ENCODE peak calls at places on chromosomes 16 and 17, in seven cellular contexts. H, S, A, U, V, T and D are unnamed samples.

GRCh38 chr16:87499189-87499486 is 6.3 kb upstream of the ZCCHC14 start:
- DNase-seq in H (no peak), S (no peak), A (no peak), U (peak; percentile 76), V (peak; percentile 66), T (no peak), D (no peak)

GRCh38 chr16:29641561-29641960 is 21.5 kb upstream of the SPN start:
- DNase-seq in H (no peak), S (no peak), A (no peak), U (no peak), V (no peak), T (no peak), D (no peak)

GRCh38 chr17:48548687-48549621 is 4.0 kb upstream of the HOXB2 start:
- DNase-seq in H (no peak), S (no peak), A (no peak), U (no peak), V (no peak), T (no peak), D (no peak)

GRCh38 chr16:72537684-72538083 is 365.7 kb upstream of the PMFBP1 start:
- DNase-seq in H (peak; percentile 17), S (peak; percentile 45), A (no peak), U (peak; percentile 37), V (no peak), T (no peak), D (no peak)

GRCh38 chr17:22278302-22279275 is 586.3 kb downstream of the KCNJ18 start:
- DNase-seq in H (no peak), S (no peak), A (no peak), U (no peak), V (no peak), T (no peak), D (no peak)

GRCh38 chr16:3289998-3290673 is 6.8 kb downstream of the ZNF263 start:
- DNase-seq in H (no peak), S (no peak), A (no peak), U (no peak), V (no peak), T (no peak), D (no peak)

GRCh38 chr16:88701541-88702363 is 4.5 kb downstream of the RNF166 start:
- DNase-seq in H (no peak), S (no peak), A (no peak), U (no peak), V (no peak), T (no peak), D (no peak)

GRCh38 chr16:15907863-15908478 is 19.6 kb upstream of the CEP20 start:
- DNase-seq in H (peak; percentile 39), S (peak; percentile 28), A (no peak), U (peak; percentile 41), V (no peak), T (peak; percentile 67), D (peak; percentile 66)

GRCh38 chr16:28521436-28521835 is 14.8 kb upstream of the IL27 start:
- DNase-seq in H (no peak), S (no peak), A (no peak), U (no peak), V (no peak), T (no peak), D (no peak)

GRCh38 chr16:20673882-20674683 is 23.4 kb downstream of the ACSM1 start:
- DNase-seq in H (no peak), S (peak; percentile 51), A (no peak), U (no peak), V (no peak), T (no peak), D (no peak)

GRCh38 chr16:64872101-64872500 is 249.8 kb downstream of the CDH11 start:
- DNase-seq in H (no peak), S (no peak), A (no peak), U (no peak), V (no peak), T (no peak), D (no peak)

GRCh38 chr16:66070140-66070887 is 296.2 kb upstream of the CDH5 start:
- DNase-seq in H (peak; percentile 34), S (peak; percentile 97), A (peak; percentile 85), U (no peak), V (no peak), T (no peak), D (no peak)

GRCh38 chr16:48353565-48354163 is 31.5 kb downstream of the SIAH1 start:
- DNase-seq in H (peak; percentile 91), S (peak; percentile 86), A (peak; percentile 44), U (peak; percentile 69), V (peak; percentile 35), T (peak; percentile 70), D (peak; percentile 77)

DNA sequence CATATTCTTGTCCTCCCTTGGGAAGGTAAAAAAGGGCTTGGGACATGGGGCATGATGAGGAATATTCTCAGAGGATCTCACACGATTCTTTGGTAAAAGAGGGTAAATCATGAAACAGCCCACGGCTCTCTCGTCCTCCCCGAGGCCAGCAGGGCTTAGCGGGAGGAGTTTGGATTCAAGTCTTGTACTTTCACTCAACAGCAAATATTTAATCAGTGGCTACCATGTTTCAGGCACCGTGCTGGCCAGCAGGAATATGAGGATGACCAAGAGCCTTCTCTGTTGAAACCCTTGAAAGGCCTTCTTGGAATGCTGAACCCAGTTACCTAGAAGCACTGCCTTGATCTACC is 8.8 kb downstream of the MAP3K14 start:
- DNase-seq in H (no peak), S (no peak), A (no peak), U (no peak), V (no peak), T (no peak), D (no peak)
- H3K4me1 ChIP-seq in H (no peaks in the 10 kb centered on the region), S (peaks cover 17% of the 10 kb centered on the region), A (peaks cover 26% of the 10 kb centered on the region), U (peaks cover 58% of the 10 kb centered on the region), V (peaks cover 59% of the 10 kb centered on the region), T (peaks cover 30% of the 10 kb centered on the region), D (peaks cover 78% of the 10 kb centered on the region)

GRCh38 chr17:76261421-76262215 is 3.5 kb upstream of the UBALD2 start:
- DNase-seq in H (no peak), S (no peak), A (no peak), U (peak; percentile 33), V (no peak), T (peak; percentile 78), D (peak; percentile 78)
- H3K4me3 ChIP-seq in H (no peak overlapping the region), S (no peak overlapping the region), A (no peak overlapping the region), U (no peak overlapping the region), V (no peak overlapping the region), T (no peak overlapping the region), D (no peak overlapping the region)

DNA sequence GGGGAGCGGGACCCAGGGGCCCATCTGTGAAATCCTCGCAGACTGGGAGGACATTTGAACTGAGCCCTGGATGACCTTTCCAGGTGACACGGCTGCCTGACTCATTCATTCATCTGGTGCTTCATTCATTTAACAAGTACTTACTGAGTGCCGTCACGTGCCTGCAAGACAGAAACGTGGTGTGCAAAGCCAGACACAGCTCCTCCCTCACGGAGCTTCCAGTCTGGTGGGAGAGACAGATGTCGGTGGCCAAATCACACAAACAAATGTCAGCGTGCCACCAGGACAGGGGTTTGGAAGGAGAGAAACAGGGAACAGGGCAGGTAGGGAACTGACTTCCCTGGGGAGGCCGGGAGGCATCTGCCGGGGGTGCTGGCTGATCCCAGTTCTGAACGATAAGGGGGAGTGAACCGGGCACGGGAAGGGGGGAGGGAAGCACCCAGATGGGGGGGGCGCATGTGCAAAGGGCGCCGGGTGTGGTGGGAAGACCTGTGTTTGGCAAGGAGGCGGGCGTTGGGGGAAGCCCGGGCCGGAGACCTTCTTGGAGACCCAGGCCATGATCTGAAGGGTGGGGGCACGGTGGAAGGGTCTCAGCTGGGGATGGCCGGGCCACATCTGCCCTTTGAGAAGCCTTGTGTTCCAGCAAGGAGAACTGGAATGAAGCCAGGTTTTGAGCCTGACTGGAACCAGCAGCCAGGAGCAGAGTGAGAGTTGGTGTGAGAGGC is 93.6 kb upstream of the CIBAR2 start:
- DNase-seq in H (no peak), S (peak; percentile 65), A (no peak), U (no peak), V (no peak), T (no peak), D (no peak)
- H3K27ac ChIP-seq in H (no peak overlapping the region), S (peak overlapping the region; percentile 92), A (no peak overlapping the region), U (no peak overlapping the region), V (no peak overlapping the region), T (no peak overlapping the region), D (no peak overlapping the region)

DNA sequence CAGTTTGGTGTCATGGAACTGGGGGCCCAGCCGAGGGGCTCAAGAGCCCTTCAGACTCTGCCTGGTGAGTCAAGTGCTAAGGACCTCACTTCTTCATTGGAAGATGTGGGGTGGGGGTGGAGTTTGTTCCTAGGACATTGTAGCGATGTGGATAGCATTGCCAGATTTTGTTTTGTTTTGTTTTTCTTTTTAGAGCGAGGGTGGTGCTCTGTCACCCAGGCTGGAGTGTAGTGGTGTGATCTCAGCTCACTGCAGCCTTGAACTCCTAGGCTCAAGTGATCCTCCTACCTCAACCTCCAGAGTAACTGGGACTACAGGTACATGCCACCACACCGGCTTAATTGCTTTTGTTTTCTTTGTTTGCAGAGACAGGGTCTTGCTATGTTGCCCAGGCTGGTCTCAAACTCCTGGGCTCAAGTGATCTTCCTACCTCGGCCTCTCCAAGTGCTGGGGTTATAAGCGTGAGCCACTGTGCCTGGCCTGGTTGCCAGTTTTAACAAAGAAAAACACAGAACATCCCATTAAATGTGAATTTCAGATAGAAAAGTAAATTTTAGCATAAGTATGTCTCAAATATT is 3.0 kb upstream of the TMEM92 start:
- DNase-seq in H (no peak), S (no peak), A (no peak), U (no peak), V (no peak), T (no peak), D (no peak)
- H3K4me1 ChIP-seq in H (peaks cover 10% of the 10 kb centered on the region), S (peaks cover 32% of the 10 kb centered on the region), A (peaks cover 11% of the 10 kb centered on the region), U (peaks cover 39% of the 10 kb centered on the region), V (peaks cover 10% of the 10 kb centered on the region), T (no peaks in the 10 kb centered on the region), D (peaks cover 9% of the 10 kb centered on the region)

DNA sequence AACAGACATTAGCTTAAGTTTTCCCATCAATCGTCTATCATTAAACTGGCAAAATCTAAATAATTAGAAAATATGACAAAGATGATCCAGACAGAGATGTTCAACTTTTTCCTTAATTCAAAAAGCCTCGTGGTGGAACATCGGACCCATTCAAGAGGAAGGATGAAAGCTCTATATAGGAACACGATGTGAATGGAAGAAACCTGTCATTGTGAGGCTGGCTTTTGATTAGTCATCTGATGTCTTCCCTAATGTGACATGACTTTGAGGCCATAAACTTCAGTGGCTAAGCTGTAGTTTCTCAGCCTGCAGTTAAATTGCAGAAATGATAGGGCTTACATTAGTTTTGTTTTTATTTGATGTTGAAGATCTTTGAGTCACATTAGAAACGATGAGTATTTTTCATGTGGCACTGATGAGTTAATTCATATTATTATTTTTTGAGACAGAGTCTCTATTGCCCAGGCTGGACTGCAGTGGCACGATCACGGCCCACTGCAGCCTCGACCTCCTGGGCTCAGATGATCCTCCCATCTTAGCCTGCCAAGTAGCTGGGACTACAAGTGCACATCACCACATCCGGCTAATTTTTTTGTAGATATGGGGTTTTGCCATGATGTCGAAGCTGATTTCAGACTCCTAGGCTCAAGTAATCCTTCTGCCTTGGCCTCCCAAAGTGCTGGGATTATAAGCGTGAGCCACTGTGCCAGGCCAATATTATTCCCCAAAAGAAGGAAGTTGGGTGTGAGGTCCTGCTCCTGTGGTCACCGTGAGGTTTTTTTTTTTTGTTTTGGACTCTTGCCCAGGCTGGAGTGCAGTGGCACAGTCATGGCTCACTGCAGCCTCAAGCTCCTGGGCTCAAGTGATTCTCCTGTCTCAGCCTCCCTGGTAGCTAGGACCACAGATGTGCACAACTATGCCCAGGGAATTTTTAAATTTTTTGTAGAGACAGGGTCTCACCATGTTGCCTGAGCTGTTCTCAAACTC is 1.3 kb downstream of the AMZ2 start:
- DNase-seq in H (no peak), S (no peak), A (no peak), U (no peak), V (no peak), T (no peak), D (peak; percentile 70)
- H3K4me3 ChIP-seq in H (peak overlapping the region; percentile 86), S (peak overlapping the region; percentile 89), A (no peak overlapping the region), U (peak overlapping the region; percentile 89), V (peak overlapping the region; percentile 74), T (peak overlapping the region; percentile 94), D (peak overlapping the region; percentile 85)